ENCODE peak calls at places on chromosome 9, in eight cellular contexts. Y is stimulated activated CD8-positive, alpha-beta memory T cell treated with anti-CD3 and anti-CD28 coated beads, Interleukin-4, amount 100 ng/mL, for 1 hour; W is GDM1; H is stimulated activated CD4-positive, alpha-beta T cell treated with anti-CD3 and anti-CD28 coated beads, Interleukin-15, amount 100 ng/mL, for 1 hour; N is amniotic epithelial cell; B is fibroblast of lung; I is T-helper 1 cell; O is right lobe of liver. S is an unnamed sample.

GRCh38 chr9:88488166-88488565 is 46.8 kb upstream of the NXNL2 start:
- DNase-seq in B (no peak), N (no peak), W (no peak), O (no peak), Y (no peak), I (no peak), H (no peak), S (no peak)

GRCh38 chr9:137787376-137787775 is 90.2 kb upstream of the CACNA1B start:
- DNase-seq in I (no peak), O (no peak), N (no peak), W (no peak), Y (no peak), B (no peak), H (no peak), S (no peak)

GRCh38 chr9:5549671-5550650 is 39.6 kb downstream of the PDCD1LG2 start:
- DNase-seq in Y (no peak), B (peak; percentile 85), W (no peak), I (no peak), N (peak; percentile 56), O (no peak), H (no peak), S (no peak)

GRCh38 chr9:19894975-19895374 is 106.1 kb upstream of the SLC24A2 start:
- DNase-seq in N (no peak), H (no peak), B (peak; percentile 20), O (no peak), W (no peak), I (no peak), Y (no peak), S (no peak)

GRCh38 chr9:106403081-106403480 is 459.9 kb upstream of the ZNF462 start:
- DNase-seq in N (peak; percentile 69), Y (no peak), I (no peak), O (no peak), W (no peak), H (no peak), B (peak; percentile 74), S (no peak)

GRCh38 chr9:69513291-69513690 is 158.9 kb downstream of the APBA1 start:
- DNase-seq in W (no peak), H (no peak), I (no peak), O (no peak), N (no peak), B (no peak), Y (no peak), S (no peak)

GRCh38 chr9:89701221-89701798 is 96.5 kb downstream of the GADD45G start:
- DNase-seq in W (no peak), B (no peak), H (peak; percentile 66), Y (no peak), N (no peak), I (peak; percentile 42), O (no peak), S (no peak)

GRCh38 chr9:72680593-72681317 is 159.3 kb downstream of the TMC1 start:
- DNase-seq in I (no peak), O (no peak), N (no peak), H (no peak), B (no peak), W (no peak), Y (no peak), S (no peak)

GRCh38 chr9:135809166-135809565 is 98.2 kb downstream of the CAMSAP1 start:
- DNase-seq in Y (no peak), O (no peak), H (no peak), I (no peak), B (peak; percentile 56), W (no peak), N (no peak), S (no peak)

GRCh38 chr9:13939129-13939528 is 374.8 kb downstream of the NFIB start:
- DNase-seq in H (no peak), O (no peak), N (peak; percentile 86), Y (no peak), W (no peak), I (no peak), B (peak; percentile 92), S (no peak)

GRCh38 chr9:129483467-129484324 is 137.2 kb downstream of the C9orf50 start:
- DNase-seq in W (no peak), B (peak; percentile 90), Y (no peak), I (no peak), O (peak; percentile 91), H (no peak), N (peak; percentile 93), S (peak; percentile 64)

GRCh38 chr9:112532427-112532826 is 45.8 kb downstream of the KIAA1958 start:
- DNase-seq in O (peak; percentile 86), H (no peak), W (no peak), I (no peak), B (peak; percentile 52), Y (no peak), N (peak; percentile 93), S (no peak)

GRCh38 chr9:129008986-129009583 is 19.0 kb downstream of the SH3GLB2 start:
- DNase-seq in H (no peak), Y (no peak), W (no peak), B (no peak), O (no peak), N (no peak), I (no peak), S (no peak)

GRCh38 chr9:35136866-35137265 is 21.2 kb upstream of the ATOSB start:
- DNase-seq in O (no peak), B (no peak), H (no peak), W (no peak), I (no peak), N (peak; percentile 16), Y (no peak), S (no peak)

GRCh38 chr9:111038336-111039202 is at the start of gene LPAR1:
- DNase-seq in O (peak; percentile 44), W (peak; percentile 34), H (no peak), I (no peak), Y (no peak), B (peak; percentile 65), N (peak; percentile 56), S (no peak)

GRCh38 chr9:132214027-132214622 is 52.3 kb downstream of the NTNG2 start:
- DNase-seq in N (peak; percentile 94), H (no peak), O (no peak), I (no peak), Y (no peak), B (peak; percentile 97), W (no peak), S (peak; percentile 89)

GRCh38 chr9:70603020-70603411 is 188.6 kb upstream of the KLF9 start:
- DNase-seq in N (no peak), O (no peak), W (no peak), H (no peak), B (no peak), I (no peak), Y (no peak), S (no peak)

S was measured in cerebellar nuclear complex.